ENCODE peak calls at places on chromosome 12, in eight cellular contexts. B is gastrocnemius medialis, K is K562, U is heart left ventricle, Y is HepG2, G is upper lobe of left lung, P is HCT116, N is A549. L is an unnamed sample.

GRCh38 chr12:104011265-104011664 is 38.7 kb downstream of the GLT8D2 start:
- ATAC-seq in B (peak; percentile 99), K (peak; percentile 73), U (peak; percentile 56), Y (no peak), G (no peak), P (peak; percentile 17), N (peak; percentile 66), L (no peak)

GRCh38 chr12:53252349-53252916 is 15.7 kb upstream of the ESPL1 start:
- ATAC-seq in B (peak; percentile 11), K (peak; percentile 3), U (no peak), Y (peak; percentile 8), G (peak; percentile 24), P (peak; percentile 41), N (peak; percentile 38), L (no peak)

GRCh38 chr12:95326450-95326849 is 108.8 kb downstream of the VEZT start:
- ATAC-seq in B (no peak), K (no peak), U (no peak), Y (no peak), G (no peak), P (no peak), N (peak; percentile 84), L (peak; percentile 19)

GRCh38 chr12:1811281-1811947 is 9.0 kb upstream of the LRTM2 start:
- ATAC-seq in B (no peak), K (no peak), U (peak; percentile 31), Y (peak; percentile 69), G (no peak), P (no peak), N (no peak), L (no peak)

GRCh38 chr12:66768293-66768692 is 89.4 kb upstream of the GRIP1 start:
- ATAC-seq in B (no peak), K (no peak), U (no peak), Y (no peak), G (no peak), P (no peak), N (no peak), L (no peak)

GRCh38 chr12:19005257-19005801 is 124.2 kb upstream of the PLEKHA5 start:
- ATAC-seq in B (no peak), K (no peak), U (no peak), Y (no peak), G (no peak), P (no peak), N (no peak), L (no peak)

GRCh38 chr12:97336896-97337751 is 125.5 kb upstream of the RMST start:
- ATAC-seq in B (no peak), K (no peak), U (no peak), Y (no peak), G (no peak), P (no peak), N (no peak), L (no peak)

GRCh38 chr12:108985750-108986149 is 35.1 kb downstream of the SVOP start:
- ATAC-seq in B (no peak), K (no peak), U (no peak), Y (no peak), G (no peak), P (no peak), N (no peak), L (no peak)

GRCh38 chr12:41213648-41214047 is 25.5 kb downstream of the PDZRN4 start:
- ATAC-seq in B (no peak), K (no peak), U (no peak), Y (no peak), G (no peak), P (no peak), N (no peak), L (peak; percentile 61)

GRCh38 chr12:92930421-92930820 is 1.3 kb upstream of the EEA1 start:
- ATAC-seq in B (no peak), K (no peak), U (no peak), Y (no peak), G (no peak), P (no peak), N (no peak), L (no peak)

GRCh38 chr12:3177778-3178435 is 100.7 kb downstream of the TSPAN9 start:
- ATAC-seq in B (no peak), K (no peak), U (no peak), Y (no peak), G (no peak), P (no peak), N (no peak), L (no peak)

GRCh38 chr12:2925322-2925995 is 33.7 kb upstream of the TEAD4 start:
- ATAC-seq in B (no peak), K (no peak), U (no peak), Y (no peak), G (no peak), P (no peak), N (no peak), L (no peak)

GRCh38 chr12:26514364-26514763 is 318.6 kb downstream of the ITPR2 start:
- ATAC-seq in B (no peak), K (no peak), U (peak; percentile 81), Y (no peak), G (no peak), P (no peak), N (no peak), L (no peak)

GRCh38 chr12:124479680-124480468 is 87.5 kb downstream of the NCOR2 start:
- ATAC-seq in B (no peak), K (no peak), U (peak; percentile 57), Y (no peak), G (no peak), P (no peak), N (peak; percentile 8), L (peak; percentile 3)

GRCh38 chr12:132423251-132424117 is 66.5 kb upstream of the FBRSL1 start:
- ATAC-seq in B (no peak), K (peak; percentile 87), U (no peak), Y (peak; percentile 55), G (no peak), P (peak; percentile 73), N (peak; percentile 75), L (no peak)

GRCh38 chr12:128853321-128854197 is at the start of gene GLT1D1:
- ATAC-seq in B (peak; percentile 37), K (no peak), U (no peak), Y (peak; percentile 48), G (no peak), P (no peak), N (no peak), L (no peak)

GRCh38 chr12:15984963-15985362 is 73.8 kb downstream of the DERA start:
- ATAC-seq in B (no peak), K (no peak), U (no peak), Y (no peak), G (no peak), P (no peak), N (no peak), L (no peak)

DNA sequence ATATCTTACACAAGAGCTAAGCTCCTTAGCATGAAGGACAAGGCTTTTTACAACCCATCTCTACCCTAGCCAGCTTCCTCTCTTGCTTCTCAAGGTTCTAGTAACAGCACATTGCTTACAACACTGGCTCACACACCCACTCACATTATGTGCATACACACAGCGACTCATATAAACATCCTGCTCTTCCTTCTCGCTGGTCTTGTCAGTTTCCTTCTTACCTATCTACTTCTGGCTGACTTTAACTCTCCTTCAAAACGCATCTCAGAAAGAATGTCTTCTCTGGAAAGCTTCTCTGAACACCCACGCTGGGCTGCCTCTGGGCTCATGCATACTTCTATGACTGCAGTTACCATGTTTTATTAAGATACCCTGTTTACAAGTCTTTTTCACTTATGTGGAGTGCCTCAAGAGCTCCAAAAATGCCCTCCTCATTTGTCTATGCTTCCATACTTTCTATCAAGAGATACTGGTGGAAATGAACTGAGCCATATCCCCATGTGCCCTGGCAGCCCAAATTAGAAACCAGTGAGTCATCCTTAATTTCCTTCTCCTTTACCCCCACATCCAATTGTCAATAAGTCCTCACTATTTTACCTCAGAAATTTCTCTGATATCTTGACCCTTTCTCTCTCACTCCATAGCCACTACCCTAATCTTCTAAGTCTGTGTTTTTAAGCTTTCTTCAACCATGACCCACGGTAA is 126.9 kb upstream of the KRAS start:
- ATAC-seq in B (no peak), K (no peak), U (no peak), Y (no peak), G (peak; percentile 45), P (peak; percentile 52), N (peak; percentile 64), L (no peak)
- TF ChIP-seq POLR2A in B (no peak), K (no peak), U (no peak), Y (no peak), G (no peak), P (no peak), N (no peak), L (no peak)

DNA sequence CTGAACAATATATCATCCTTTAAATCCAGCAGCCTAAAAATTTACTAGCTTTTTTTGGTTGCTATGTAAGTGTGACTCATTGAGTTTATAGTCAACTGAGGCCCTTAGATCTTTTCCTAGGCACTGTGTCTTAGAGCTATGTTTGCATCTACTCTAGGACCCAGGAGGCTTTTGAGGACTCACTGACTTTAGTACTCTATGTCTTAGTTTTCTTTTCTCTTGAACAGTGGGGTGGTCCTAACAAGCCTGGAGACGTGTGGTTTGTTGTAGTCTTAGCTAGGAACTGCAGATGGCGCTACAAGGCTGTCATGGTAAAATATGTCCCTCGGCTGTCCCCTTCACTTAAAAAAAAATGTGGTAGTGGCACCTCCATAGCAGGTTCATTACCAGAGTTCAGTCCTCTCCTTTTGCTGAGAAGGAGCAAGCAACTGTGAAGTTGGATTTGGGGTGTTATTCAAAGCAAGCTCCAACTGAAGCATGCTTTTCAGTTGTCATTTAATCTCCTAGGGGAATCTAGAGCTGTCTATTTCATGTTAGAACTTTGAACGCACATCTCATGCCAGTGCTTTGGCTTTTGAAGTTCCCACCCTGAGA is 8.6 kb upstream of the SPATS2 start:
- ATAC-seq in B (peak; percentile 79), K (peak; percentile 96), U (peak; percentile 88), Y (peak; percentile 92), G (peak; percentile 77), P (peak; percentile 89), N (peak; percentile 92), L (peak; percentile 67)
- TF ChIP-seq POLR2A in B (no peak), K (no peak), U (no peak), Y (no peak), G (no peak), P (no peak), N (no peak), L (no peak)

GRCh38 chr12:4369548-4369947 is 10.0 kb downstream of the FGF23 start:
- ATAC-seq in B (no peak), K (no peak), U (no peak), Y (no peak), G (no peak), P (no peak), N (no peak), L (no peak)

GRCh38 chr12:4370265-4370664 is 9.2 kb downstream of the FGF23 start:
- ATAC-seq in B (no peak), K (no peak), U (no peak), Y (no peak), G (peak; percentile 49), P (no peak), N (no peak), L (no peak)

DNA sequence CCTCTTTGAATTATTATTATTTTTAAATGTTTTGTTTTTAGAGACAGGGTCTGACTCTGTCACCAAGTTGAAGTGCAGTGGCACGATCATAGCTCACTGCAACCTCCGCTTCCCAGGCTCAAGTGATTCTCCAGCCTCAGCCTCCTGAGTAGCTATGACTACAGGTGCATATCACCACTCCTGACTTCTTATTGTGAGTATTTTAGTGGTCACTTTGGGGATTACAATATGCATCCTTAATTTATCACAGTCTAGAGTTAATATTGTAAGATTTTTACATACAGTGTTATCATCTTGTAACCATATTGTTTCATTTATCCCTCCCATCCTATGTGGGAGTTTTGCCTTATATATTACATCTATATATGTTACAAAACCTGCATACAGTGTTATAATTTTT is 13.4 kb downstream of the FGF23 start:
- ATAC-seq in B (no peak), K (no peak), U (no peak), Y (no peak), G (no peak), P (peak; percentile 60), N (peak; percentile 59), L (no peak)
- TF ChIP-seq POLR2A in B (no peak), K (no peak), U (no peak), Y (no peak), G (no peak), P (no peak), N (no peak), L (no peak)

GRCh38 chr12:56636118-56636674 is 6.1 kb upstream of the BAZ2A start:
- ATAC-seq in B (peak; percentile 83), K (peak; percentile 75), U (peak; percentile 87), Y (peak; percentile 80), G (peak; percentile 95), P (peak; percentile 73), N (peak; percentile 87), L (peak; percentile 83)
- TF ChIP-seq POLR2A in B (peak; percentile 74), K (peak; percentile 23), U (peak; percentile 65), Y (peak; percentile 62), G (no peak), P (no peak), N (peak; percentile 55), L (peak; percentile 43)

L was measured in gastroesophageal sphincter.